ENCODE peak calls at places on chromosomes 6 and 20, in six cellular contexts. K is transverse colon, P is thoracic aorta, Z is left ventricle myocardium inferior, C is AG04450, R is pancreas. B is an unnamed sample. For H3K9me3, the result is how much of the 10 kb centered on the place peaks cover.

GRCh38 chr6:222468-222867 is 69.8 kb upstream of the DUSP22 start:
- DNase-seq in K (no peak), P (no peak), Z (no peak), C (no peak), R (no peak), B (peak)

GRCh38 chr6:138869343-138869742 is 73.5 kb downstream of the ECT2L start:
- DNase-seq in K (no peak), P (no peak), Z (peak), C (no peak), R (no peak), B (peak)

GRCh38 chr20:47427067-47427466 is 70.6 kb upstream of the ZMYND8 start:
- DNase-seq in K (no peak), P (no peak), Z (no peak), C (no peak), R (no peak), B (no peak)

GRCh38 chr6:81708306-81708705 is 44.2 kb downstream of the TENT5A start:
- DNase-seq in K (no peak), P (no peak), Z (no peak), C (no peak), R (no peak), B (peak)

GRCh38 chr6:37115236-37115894 is 54.6 kb upstream of the PIM1 start:
- DNase-seq in K (no peak), P (no peak), Z (no peak), C (no peak), R (no peak), B (no peak)

GRCh38 chr6:137722749-137723272 is 144.2 kb upstream of the TNFAIP3 start:
- DNase-seq in K (no peak), P (no peak), Z (no peak), C (no peak), R (no peak), B (no peak)

GRCh38 chr6:106473807-106474206 is 113.3 kb downstream of the CRYBG1 start:
- DNase-seq in K (no peak), P (no peak), Z (no peak), C (peak), R (no peak), B (no peak)

GRCh38 chr20:1949711-1950110 is 44.1 kb downstream of the PDYN start:
- DNase-seq in K (no peak), P (no peak), Z (no peak), C (no peak), R (no peak), B (no peak)

GRCh38 chr20:49515588-49515987 is 33.1 kb upstream of the KCNB1 start:
- DNase-seq in K (peak), P (no peak), Z (no peak), C (no peak), R (no peak), B (no peak)

GRCh38 chr6:170383466-170384075 is 77.0 kb downstream of the FAM120B start:
- DNase-seq in K (no peak), P (no peak), Z (no peak), C (no peak), R (no peak), B (no peak)

DNA sequence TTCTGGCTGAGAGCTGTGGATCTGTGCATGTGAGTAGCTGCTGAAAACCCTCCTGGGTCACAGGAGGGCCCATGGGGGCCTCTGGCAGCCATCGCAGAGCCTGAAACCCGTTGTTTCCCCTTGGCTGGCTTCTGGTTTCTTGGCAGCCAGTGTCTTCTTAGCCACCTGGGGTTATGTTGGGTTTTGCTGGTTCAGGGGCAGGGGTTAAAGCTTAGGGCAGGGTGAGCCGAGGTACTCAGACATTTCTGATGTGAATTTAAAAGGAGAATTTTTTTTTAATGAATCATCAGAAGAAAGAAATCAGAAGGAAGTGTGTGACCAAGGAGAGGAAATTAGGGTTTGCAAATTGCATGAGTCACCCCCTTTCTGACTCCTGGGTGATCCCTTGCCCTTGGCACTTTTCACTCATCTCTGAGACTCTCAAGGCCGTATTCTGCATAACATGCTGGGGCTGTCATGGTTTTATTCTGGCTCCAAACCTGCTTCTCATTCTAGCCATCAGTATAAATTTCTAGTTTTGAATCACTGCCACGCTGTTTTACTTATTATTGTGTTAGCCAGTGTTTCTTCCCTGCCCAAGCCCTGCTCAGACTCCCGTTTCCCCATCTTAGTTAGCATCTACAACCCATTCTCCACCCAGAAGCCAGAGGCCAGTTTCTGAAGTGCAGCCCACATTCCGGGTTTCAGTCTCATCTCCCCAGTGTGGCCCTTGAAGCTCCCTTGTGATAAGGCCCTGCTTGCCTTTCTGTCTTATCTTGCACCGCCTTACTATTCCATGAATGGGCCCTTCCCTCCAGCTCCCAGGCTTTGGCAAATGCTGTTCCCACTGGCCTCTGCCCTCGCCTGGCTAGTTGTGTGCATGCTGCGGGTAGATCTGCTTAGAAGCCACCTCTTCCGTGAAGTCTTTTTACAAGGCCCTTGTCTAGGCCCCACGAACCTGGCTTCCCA is 40.9 kb downstream of the TOX2 start:
- DNase-seq in K (no peak), P (peak), Z (no peak), C (peak), R (no peak), B (peak)
- H3K27ac ChIP-seq in K (peak), P (peak), Z (no peak), C (peak), R (no peak), B (no peak)

DNA sequence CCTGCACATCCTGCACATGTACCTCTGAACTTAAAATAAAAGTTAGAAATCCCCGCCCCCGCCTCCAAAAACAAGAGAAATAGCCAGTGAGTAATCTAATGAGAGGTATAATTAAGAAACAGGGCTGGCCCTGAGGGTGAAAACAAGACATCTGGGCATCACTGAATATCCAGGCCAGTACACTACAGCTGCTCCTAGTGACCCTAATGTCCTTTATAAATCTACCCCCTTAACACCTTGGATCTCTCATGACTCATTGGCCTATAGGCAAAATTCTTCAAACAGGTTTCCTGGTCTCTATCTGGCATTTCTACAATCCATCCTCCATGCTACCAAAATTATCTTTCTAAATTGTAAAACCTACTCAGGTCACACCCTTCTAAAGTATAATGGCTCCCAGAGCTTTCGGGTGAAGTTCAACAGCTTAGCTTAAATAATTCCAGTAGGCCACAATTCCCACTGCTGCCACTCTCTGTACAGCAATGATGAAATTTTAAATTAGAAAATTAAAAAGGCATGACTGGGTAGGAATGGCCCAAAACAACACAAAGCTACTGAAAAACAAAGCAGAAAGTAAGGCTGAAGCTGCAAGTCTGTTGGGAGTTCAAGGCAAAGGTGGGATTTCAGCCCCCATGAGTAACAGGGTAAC is 260.9 kb downstream of the GMDS start:
- DNase-seq in K (no peak), P (no peak), Z (no peak), C (no peak), R (no peak), B (no peak)
- H3K9me3 ChIP-seq in K (under half), P (under half), Z (half or more), C (under half), R (under half), B (under half)

GRCh38 chr6:165664553-165665383 is 1.7 kb upstream of the PDE10A start:
- DNase-seq in K (no peak), P (no peak), Z (no peak), C (no peak), R (no peak), B (no peak)
- H3K4me3 ChIP-seq in K (no peak), P (peak), Z (peak), C (no peak), R (no peak), B (peak)

GRCh38 chr6:90097357-90097756 is 199.3 kb downstream of the BACH2 start:
- DNase-seq in K (no peak), P (no peak), Z (no peak), C (no peak), R (no peak), B (no peak)
- H3K27ac ChIP-seq in K (no peak), P (peak), Z (peak), C (no peak), R (no peak), B (no peak)

GRCh38 chr6:160583805-160584204 is 80.3 kb downstream of the LPA start:
- DNase-seq in K (no peak), P (no peak), Z (no peak), C (no peak), R (no peak), B (no peak)
- H3K9me3 ChIP-seq in K (under half), P (under half), Z (under half), C (under half), R (under half), B (under half)

DNA sequence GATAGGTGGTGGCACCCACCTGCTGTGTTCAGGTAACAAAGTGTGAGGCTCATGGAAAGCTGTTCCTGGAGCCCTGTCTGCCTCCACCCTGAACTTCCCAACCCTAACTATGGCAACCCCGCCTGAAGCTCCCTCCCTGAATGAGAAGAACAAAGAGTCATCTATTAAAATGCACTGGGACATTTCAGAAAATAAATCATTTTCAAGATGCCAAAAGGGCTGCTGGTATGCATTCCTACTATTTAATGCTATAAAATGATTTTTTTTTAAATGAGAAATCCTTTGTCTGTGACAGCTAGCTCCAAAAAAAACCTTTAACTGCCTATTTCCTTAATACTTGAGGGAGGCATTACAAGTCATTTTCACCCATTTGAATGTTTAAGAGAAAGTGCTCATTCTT is 84.3 kb upstream of the MRPS10 start:
- DNase-seq in K (no peak), P (no peak), Z (no peak), C (no peak), R (no peak), B (peak)
- H3K4me3 ChIP-seq in K (no peak), P (no peak), Z (no peak), C (no peak), R (no peak), B (no peak)

GRCh38 chr6:53431704-53432103 is 83.0 kb upstream of the ELOVL5 start:
- DNase-seq in K (no peak), P (no peak), Z (no peak), C (no peak), R (no peak), B (no peak)
- H3K27ac ChIP-seq in K (no peak), P (no peak), Z (no peak), C (no peak), R (no peak), B (no peak)

GRCh38 chr20:59622496-59622895 is 18.2 kb downstream of the PHACTR3 start:
- DNase-seq in K (no peak), P (no peak), Z (no peak), C (no peak), R (no peak), B (no peak)

GRCh38 chr20:59623583-59623982 is 19.2 kb downstream of the PHACTR3 start:
- DNase-seq in K (no peak), P (no peak), Z (no peak), C (no peak), R (no peak), B (no peak)

GRCh38 chr20:59618131-59618530 is 13.8 kb downstream of the PHACTR3 start:
- DNase-seq in K (no peak), P (no peak), Z (no peak), C (no peak), R (no peak), B (no peak)

GRCh38 chr20:59623133-59623532 is 18.8 kb downstream of the PHACTR3 start:
- DNase-seq in K (no peak), P (no peak), Z (no peak), C (no peak), R (no peak), B (no peak)

DNA sequence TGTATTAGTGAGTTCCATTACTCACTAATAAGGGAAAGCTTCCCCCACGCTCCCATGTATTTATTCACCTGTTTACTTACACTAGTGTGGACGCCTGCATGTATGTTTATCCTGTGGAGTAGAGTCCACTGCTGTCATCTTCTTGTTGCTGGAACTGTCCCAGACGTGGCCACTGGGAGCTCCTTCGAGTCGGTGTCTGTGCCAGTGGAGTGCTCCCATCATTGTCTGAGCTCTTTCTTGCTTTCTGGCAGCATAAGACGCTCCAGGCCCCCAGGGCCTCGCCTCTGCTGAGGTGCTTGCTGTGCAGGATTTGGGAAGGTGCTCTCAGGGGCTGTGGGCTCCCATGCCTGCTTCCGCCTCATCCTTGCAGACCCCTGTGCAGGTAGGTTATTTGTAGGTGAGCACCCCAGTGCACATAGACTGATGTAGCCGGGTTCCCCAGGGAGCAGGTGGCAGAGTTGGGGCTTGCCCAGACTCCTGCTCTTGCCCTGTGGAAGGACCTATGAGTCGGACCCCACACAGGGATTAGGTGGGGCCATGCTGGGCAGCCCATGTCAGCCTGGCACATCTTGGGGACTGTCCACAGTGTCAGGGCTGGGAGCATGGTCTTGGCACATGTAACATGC is 16.6 kb downstream of the PHACTR3 start:
- DNase-seq in K (no peak), P (no peak), Z (no peak), C (no peak), R (no peak), B (peak)
- H3K9me3 ChIP-seq in K (under half), P (under half), Z (under half), C (under half), R (under half), B (under half)